ENCODE peak calls at places on chromosome 13, in five cellular contexts. C is adipocyte, M is lung, V is NCI-H2081, D is AML-193. P is an unnamed sample.

GRCh38 chr13:92187378-92187989 is 789.1 kb downstream of the GPC5 start:
- DNase-seq in M (no peak), C (peak), D (peak), V (peak), P (peak)

GRCh38 chr13:33377825-33378224 is 92.3 kb upstream of the STARD13 start:
- DNase-seq in V (no peak), M (no peak), C (no peak), D (no peak), P (no peak)

GRCh38 chr13:23866420-23867026 is 22.7 kb downstream of the MIPEP start:
- DNase-seq in V (no peak), D (no peak), C (no peak), M (no peak), P (no peak)

GRCh38 chr13:33446821-33447481 is 161.4 kb upstream of the STARD13 start:
- DNase-seq in M (peak), C (peak), V (peak), D (no peak), P (no peak)

GRCh38 chr13:74203576-74203975 is 69.4 kb upstream of the KLF12 start:
- DNase-seq in M (no peak), C (peak), D (no peak), V (no peak), P (no peak)

GRCh38 chr13:28718538-28719226 is at the start of gene SLC46A3:
- DNase-seq in D (peak), C (peak), M (peak), V (peak), P (peak)

GRCh38 chr13:97005631-97006262 is 11.5 kb upstream of the OXGR1 start:
- DNase-seq in M (no peak), C (peak), V (no peak), D (no peak), P (no peak)

GRCh38 chr13:95019886-95020285 is 281.4 kb downstream of the ABCC4 start:
- DNase-seq in M (no peak), V (no peak), D (no peak), C (no peak), P (no peak)

GRCh38 chr13:39148513-39148961 is 110.3 kb downstream of the NHLRC3 start:
- DNase-seq in V (peak), C (peak), D (no peak), M (no peak), P (peak)

GRCh38 chr13:36915106-36915505 is 4.9 kb downstream of the SMAD9 start:
- DNase-seq in V (peak), D (no peak), M (no peak), C (no peak), P (no peak)

GRCh38 chr13:31038834-31039552 is 106.5 kb downstream of the TEX26 start:
- DNase-seq in D (peak), C (no peak), V (no peak), M (no peak), P (no peak)

GRCh38 chr13:46119883-46120614 is 15.2 kb upstream of the CPB2 start:
- DNase-seq in V (no peak), C (peak), M (peak), D (no peak), P (no peak)

GRCh38 chr13:110396913-110397379 is 89.9 kb downstream of the COL4A2 start:
- DNase-seq in D (no peak), C (peak), V (no peak), M (peak), P (no peak)

GRCh38 chr13:32415019-32415418 is 12.9 kb downstream of the N4BP2L1 start:
- DNase-seq in V (peak), M (no peak), C (peak), D (peak), P (no peak)

GRCh38 chr13:23735329-23735728 is 153.9 kb downstream of the MIPEP start:
- DNase-seq in D (no peak), C (no peak), M (no peak), V (no peak), P (no peak)